ENCODE peak calls at places on chromosomes 11 and 22, in seven cellular contexts. One of them, this sample, is unnamed.

GRCh38 chr11:83764643-83765042 is 478.5 kb upstream of the CCDC90B start:
- DNase-seq in HFF-Myc: no peak
- DNase-seq in AG04449: no peak
- DNase-seq in pancreas: no peak
- DNase-seq in fibroblast of lung: no peak
- DNase-seq in Panc1: no peak
- DNase-seq in choroid plexus epithelial cell: no peak
- DNase-seq in this sample: no peak

GRCh38 chr22:34976474-34976873 is 89.5 kb upstream of the ISX start:
- DNase-seq in HFF-Myc: no peak
- DNase-seq in AG04449: no peak
- DNase-seq in pancreas: no peak
- DNase-seq in fibroblast of lung: no peak
- DNase-seq in Panc1: no peak
- DNase-seq in choroid plexus epithelial cell: no peak
- DNase-seq in this sample: no peak

GRCh38 chr11:72641900-72642814 is 32.1 kb downstream of the PDE2A start:
- DNase-seq in HFF-Myc: no peak
- DNase-seq in AG04449: no peak
- DNase-seq in pancreas: peak
- DNase-seq in fibroblast of lung: peak
- DNase-seq in Panc1: no peak
- DNase-seq in choroid plexus epithelial cell: no peak
- DNase-seq in this sample: no peak

GRCh38 chr11:64206457-64207246 is at the start of gene FERMT3:
- DNase-seq in HFF-Myc: no peak
- DNase-seq in AG04449: no peak
- DNase-seq in pancreas: no peak
- DNase-seq in fibroblast of lung: no peak
- DNase-seq in Panc1: no peak
- DNase-seq in choroid plexus epithelial cell: no peak
- DNase-seq in this sample: no peak

GRCh38 chr11:47590026-47590861 is 3.8 kb downstream of the FAM180B start:
- DNase-seq in HFF-Myc: no peak
- DNase-seq in AG04449: no peak
- DNase-seq in pancreas: no peak
- DNase-seq in fibroblast of lung: no peak
- DNase-seq in Panc1: no peak
- DNase-seq in choroid plexus epithelial cell: no peak
- DNase-seq in this sample: no peak

GRCh38 chr11:66864172-66864901 is 7.5 kb downstream of the LRFN4 start:
- DNase-seq in HFF-Myc: no peak
- DNase-seq in AG04449: no peak
- DNase-seq in pancreas: no peak
- DNase-seq in fibroblast of lung: no peak
- DNase-seq in Panc1: no peak
- DNase-seq in choroid plexus epithelial cell: no peak
- DNase-seq in this sample: no peak

GRCh38 chr11:96035744-96036087 is 111.8 kb upstream of the MTMR2 start:
- DNase-seq in HFF-Myc: no peak
- DNase-seq in AG04449: no peak
- DNase-seq in pancreas: no peak
- DNase-seq in fibroblast of lung: no peak
- DNase-seq in Panc1: no peak
- DNase-seq in choroid plexus epithelial cell: peak
- DNase-seq in this sample: no peak

GRCh38 chr11:34345012-34345804 is 12.6 kb downstream of the ABTB2 start:
- DNase-seq in HFF-Myc: peak
- DNase-seq in AG04449: no peak
- DNase-seq in pancreas: peak
- DNase-seq in fibroblast of lung: peak
- DNase-seq in Panc1: no peak
- DNase-seq in choroid plexus epithelial cell: peak
- DNase-seq in this sample: no peak

GRCh38 chr11:116249561-116249960 is 523.2 kb downstream of the BUD13 start:
- DNase-seq in HFF-Myc: no peak
- DNase-seq in AG04449: no peak
- DNase-seq in pancreas: no peak
- DNase-seq in fibroblast of lung: no peak
- DNase-seq in Panc1: no peak
- DNase-seq in choroid plexus epithelial cell: no peak
- DNase-seq in this sample: no peak

GRCh38 chr11:116703421-116703820 is 69.4 kb downstream of the BUD13 start:
- DNase-seq in HFF-Myc: no peak
- DNase-seq in AG04449: no peak
- DNase-seq in pancreas: no peak
- DNase-seq in fibroblast of lung: peak
- DNase-seq in Panc1: no peak
- DNase-seq in choroid plexus epithelial cell: no peak
- DNase-seq in this sample: no peak

GRCh38 chr11:62876712-62877111 is 4.0 kb upstream of the SLC3A2 start:
- DNase-seq in HFF-Myc: no peak
- DNase-seq in AG04449: no peak
- DNase-seq in pancreas: no peak
- DNase-seq in fibroblast of lung: no peak
- DNase-seq in Panc1: no peak
- DNase-seq in choroid plexus epithelial cell: no peak
- DNase-seq in this sample: no peak

GRCh38 chr11:75323609-75324008 is 27.9 kb downstream of the ARRB1 start:
- DNase-seq in HFF-Myc: no peak
- DNase-seq in AG04449: no peak
- DNase-seq in pancreas: peak
- DNase-seq in fibroblast of lung: no peak
- DNase-seq in Panc1: no peak
- DNase-seq in choroid plexus epithelial cell: no peak
- DNase-seq in this sample: no peak

GRCh38 chr11:64592234-64592615 is 1.2 kb downstream of the SLC22A12 start:
- DNase-seq in HFF-Myc: no peak
- DNase-seq in AG04449: no peak
- DNase-seq in pancreas: no peak
- DNase-seq in fibroblast of lung: no peak
- DNase-seq in Panc1: no peak
- DNase-seq in choroid plexus epithelial cell: no peak
- DNase-seq in this sample: no peak

GRCh38 chr11:105577645-105578044 is 32.2 kb upstream of the GRIA4 start:
- DNase-seq in HFF-Myc: no peak
- DNase-seq in AG04449: no peak
- DNase-seq in pancreas: no peak
- DNase-seq in fibroblast of lung: peak
- DNase-seq in Panc1: peak
- DNase-seq in choroid plexus epithelial cell: peak
- DNase-seq in this sample: no peak

GRCh38 chr11:118216621-118217526 is 7.9 kb downstream of the JAML start:
- DNase-seq in HFF-Myc: no peak
- DNase-seq in AG04449: no peak
- DNase-seq in pancreas: no peak
- DNase-seq in fibroblast of lung: no peak
- DNase-seq in Panc1: no peak
- DNase-seq in choroid plexus epithelial cell: no peak
- DNase-seq in this sample: no peak

GRCh38 chr11:100618914-100619313 is 68.2 kb upstream of the ARHGAP42 start:
- DNase-seq in HFF-Myc: no peak
- DNase-seq in AG04449: no peak
- DNase-seq in pancreas: no peak
- DNase-seq in fibroblast of lung: no peak
- DNase-seq in Panc1: no peak
- DNase-seq in choroid plexus epithelial cell: peak
- DNase-seq in this sample: no peak

GRCh38 chr11:115545811-115546210 is 41.6 kb upstream of the CADM1 start:
- DNase-seq in HFF-Myc: no peak
- DNase-seq in AG04449: no peak
- DNase-seq in pancreas: no peak
- DNase-seq in fibroblast of lung: no peak
- DNase-seq in Panc1: no peak
- DNase-seq in choroid plexus epithelial cell: no peak
- DNase-seq in this sample: no peak

GRCh38 chr11:108538022-108538424 is 39.8 kb upstream of the POGLUT3 start:
- DNase-seq in HFF-Myc: no peak
- DNase-seq in AG04449: no peak
- DNase-seq in pancreas: no peak
- DNase-seq in fibroblast of lung: no peak
- DNase-seq in Panc1: no peak
- DNase-seq in choroid plexus epithelial cell: no peak
- DNase-seq in this sample: no peak

GRCh38 chr11:261624-262023 is 16.6 kb upstream of the NLRP6 start:
- DNase-seq in HFF-Myc: no peak
- DNase-seq in AG04449: no peak
- DNase-seq in pancreas: no peak
- DNase-seq in fibroblast of lung: no peak
- DNase-seq in Panc1: no peak
- DNase-seq in choroid plexus epithelial cell: no peak
- DNase-seq in this sample: no peak

GRCh38 chr11:71462726-71463125 is 9.7 kb downstream of the NADSYN1 start:
- DNase-seq in HFF-Myc: no peak
- DNase-seq in AG04449: no peak
- DNase-seq in pancreas: no peak
- DNase-seq in fibroblast of lung: no peak
- DNase-seq in Panc1: no peak
- DNase-seq in choroid plexus epithelial cell: no peak
- DNase-seq in this sample: no peak

GRCh38 chr11:20203836-20204235 is 43.6 kb upstream of the DBX1 start:
- DNase-seq in HFF-Myc: no peak
- DNase-seq in AG04449: no peak
- DNase-seq in pancreas: no peak
- DNase-seq in fibroblast of lung: no peak
- DNase-seq in Panc1: no peak
- DNase-seq in choroid plexus epithelial cell: no peak
- DNase-seq in this sample: no peak

GRCh38 chr11:47186937-47187681 is 875 bp upstream of the PACSIN3 start:
- DNase-seq in HFF-Myc: no peak
- DNase-seq in AG04449: no peak
- DNase-seq in pancreas: peak
- DNase-seq in fibroblast of lung: peak
- DNase-seq in Panc1: peak
- DNase-seq in choroid plexus epithelial cell: peak
- DNase-seq in this sample: no peak

GRCh38 chr22:31093956-31094622 is 13.0 kb downstream of the SMTN start:
- DNase-seq in HFF-Myc: no peak
- DNase-seq in AG04449: no peak
- DNase-seq in pancreas: peak
- DNase-seq in fibroblast of lung: no peak
- DNase-seq in Panc1: no peak
- DNase-seq in choroid plexus epithelial cell: no peak
- DNase-seq in this sample: no peak
- H3K4me3 ChIP-seq in HFF-Myc: no peak
- H3K4me3 ChIP-seq in AG04449: no peak
- H3K4me3 ChIP-seq in pancreas: no peak
- H3K4me3 ChIP-seq in fibroblast of lung: no peak
- H3K4me3 ChIP-seq in Panc1: no peak
- H3K4me3 ChIP-seq in choroid plexus epithelial cell: no peak
- H3K4me3 ChIP-seq in this sample: no peak

GRCh38 chr11:131290111-131290510 is 80.3 kb upstream of the NTM start:
- DNase-seq in HFF-Myc: no peak
- DNase-seq in AG04449: no peak
- DNase-seq in pancreas: no peak
- DNase-seq in fibroblast of lung: no peak
- DNase-seq in Panc1: no peak
- DNase-seq in choroid plexus epithelial cell: no peak
- DNase-seq in this sample: no peak
- TF ChIP-seq CTCF in HFF-Myc: no peak
- TF ChIP-seq CTCF in AG04449: no peak
- TF ChIP-seq CTCF in pancreas: no peak
- TF ChIP-seq CTCF in fibroblast of lung: no peak
- TF ChIP-seq CTCF in Panc1: no peak
- TF ChIP-seq CTCF in choroid plexus epithelial cell: no peak
- TF ChIP-seq CTCF in this sample: no peak

GRCh38 chr22:25853902-25854301 is 111.9 kb downstream of the MYO18B start:
- DNase-seq in HFF-Myc: no peak
- DNase-seq in AG04449: no peak
- DNase-seq in pancreas: no peak
- DNase-seq in fibroblast of lung: no peak
- DNase-seq in Panc1: no peak
- DNase-seq in choroid plexus epithelial cell: peak
- DNase-seq in this sample: no peak
- H3K4me3 ChIP-seq in HFF-Myc: no peak
- H3K4me3 ChIP-seq in AG04449: no peak
- H3K4me3 ChIP-seq in pancreas: no peak
- H3K4me3 ChIP-seq in fibroblast of lung: no peak
- H3K4me3 ChIP-seq in Panc1: no peak
- H3K4me3 ChIP-seq in choroid plexus epithelial cell: no peak
- H3K4me3 ChIP-seq in this sample: no peak

GRCh38 chr11:8794677-8795103 is 112.1 kb downstream of the RPL27A start:
- DNase-seq in HFF-Myc: no peak
- DNase-seq in AG04449: no peak
- DNase-seq in pancreas: peak
- DNase-seq in fibroblast of lung: no peak
- DNase-seq in Panc1: no peak
- DNase-seq in choroid plexus epithelial cell: no peak
- DNase-seq in this sample: no peak
- TF ChIP-seq CTCF in HFF-Myc: peak
- TF ChIP-seq CTCF in AG04449: no peak
- TF ChIP-seq CTCF in pancreas: peak
- TF ChIP-seq CTCF in fibroblast of lung: no peak
- TF ChIP-seq CTCF in Panc1: peak
- TF ChIP-seq CTCF in choroid plexus epithelial cell: peak
- TF ChIP-seq CTCF in this sample: peak

GRCh38 chr11:77637345-77638165 is at the start of gene CLNS1A:
- DNase-seq in HFF-Myc: peak
- DNase-seq in AG04449: peak
- DNase-seq in pancreas: peak
- DNase-seq in fibroblast of lung: peak
- DNase-seq in Panc1: peak
- DNase-seq in choroid plexus epithelial cell: peak
- DNase-seq in this sample: peak

GRCh38 chr11:77636738-77637344 is 753 bp downstream of the CLNS1A start:
- DNase-seq in HFF-Myc: no peak
- DNase-seq in AG04449: no peak
- DNase-seq in pancreas: no peak
- DNase-seq in fibroblast of lung: no peak
- DNase-seq in Panc1: no peak
- DNase-seq in choroid plexus epithelial cell: peak
- DNase-seq in this sample: no peak

GRCh38 chr11:77630311-77630710 is 7.3 kb downstream of the CLNS1A start:
- DNase-seq in HFF-Myc: no peak
- DNase-seq in AG04449: no peak
- DNase-seq in pancreas: no peak
- DNase-seq in fibroblast of lung: no peak
- DNase-seq in Panc1: no peak
- DNase-seq in choroid plexus epithelial cell: no peak
- DNase-seq in this sample: peak

GRCh38 chr11:77633856-77634425 is 3.7 kb downstream of the CLNS1A start:
- DNase-seq in HFF-Myc: no peak
- DNase-seq in AG04449: no peak
- DNase-seq in pancreas: no peak
- DNase-seq in fibroblast of lung: peak
- DNase-seq in Panc1: no peak
- DNase-seq in choroid plexus epithelial cell: peak
- DNase-seq in this sample: no peak

GRCh38 chr11:77634724-77635123 is 2.9 kb downstream of the CLNS1A start:
- DNase-seq in HFF-Myc: no peak
- DNase-seq in AG04449: no peak
- DNase-seq in pancreas: no peak
- DNase-seq in fibroblast of lung: no peak
- DNase-seq in Panc1: no peak
- DNase-seq in choroid plexus epithelial cell: no peak
- DNase-seq in this sample: no peak
- H3K4me3 ChIP-seq in HFF-Myc: no peak
- H3K4me3 ChIP-seq in AG04449: no peak
- H3K4me3 ChIP-seq in pancreas: no peak
- H3K4me3 ChIP-seq in fibroblast of lung: no peak
- H3K4me3 ChIP-seq in Panc1: no peak
- H3K4me3 ChIP-seq in choroid plexus epithelial cell: no peak
- H3K4me3 ChIP-seq in this sample: no peak

GRCh38 chr22:49166746-49167145 is 660.9 kb downstream of the BRD1 start:
- DNase-seq in HFF-Myc: no peak
- DNase-seq in AG04449: no peak
- DNase-seq in pancreas: no peak
- DNase-seq in fibroblast of lung: no peak
- DNase-seq in Panc1: no peak
- DNase-seq in choroid plexus epithelial cell: no peak
- DNase-seq in this sample: no peak
- TF ChIP-seq CTCF in HFF-Myc: no peak
- TF ChIP-seq CTCF in AG04449: no peak
- TF ChIP-seq CTCF in pancreas: no peak
- TF ChIP-seq CTCF in fibroblast of lung: no peak
- TF ChIP-seq CTCF in Panc1: no peak
- TF ChIP-seq CTCF in choroid plexus epithelial cell: no peak
- TF ChIP-seq CTCF in this sample: no peak

This sample was measured in retinal pigment epithelial cell.